ENCODE peak calls at places on chromosomes 5 and 9, in seven cellular contexts. Y is GM13977, J is OCI-LY7, F is PC-9, R is cardiac muscle cell, A is tibial nerve, P is RWPE1. O is an unnamed sample.
A peak's percentile ranks its signal among the peaks of the same experiment; 100 is the strongest.

GRCh38 chr5:93594591-93595419 is 11.8 kb downstream of the NR2F1 start:
- DNase-seq in F (no peak), P (no peak), A (no peak), R (no peak), Y (no peak), J (no peak), O (no peak)

GRCh38 chr9:125909497-125909896 is 162.3 kb downstream of the PBX3 start:
- DNase-seq in A (no peak), R (no peak), F (no peak), Y (no peak), P (no peak), J (no peak), O (no peak)

GRCh38 chr5:170110403-170111087 is 4.8 kb downstream of the FOXI1 start:
- DNase-seq in F (no peak), R (no peak), Y (no peak), J (no peak), A (no peak), P (no peak), O (no peak)

GRCh38 chr5:150734579-150735384 is 24.0 kb downstream of the DCTN4 start:
- DNase-seq in F (no peak), Y (peak; percentile 17), A (peak; percentile 33), P (no peak), R (no peak), J (peak; percentile 14), O (no peak)

GRCh38 chr9:112112519-112112918 is 62.6 kb downstream of the SUSD1 start:
- DNase-seq in Y (no peak), A (no peak), R (peak; percentile 72), P (peak; percentile 90), J (no peak), F (peak; percentile 97), O (no peak)

GRCh38 chr9:77284616-77285015 is 107.3 kb downstream of the VPS13A start:
- DNase-seq in Y (no peak), P (no peak), R (no peak), F (no peak), J (no peak), A (no peak), O (no peak)

GRCh38 chr9:129221233-129221632 is 43.2 kb upstream of the IER5L start:
- DNase-seq in J (peak; percentile 72), R (no peak), F (no peak), A (no peak), Y (peak; percentile 48), P (no peak), O (no peak)

GRCh38 chr5:91219803-91220371 is 163.2 kb downstream of the ARRDC3 start:
- DNase-seq in Y (peak; percentile 21), F (no peak), J (peak; percentile 27), A (no peak), R (peak; percentile 72), P (no peak), O (no peak)

GRCh38 chr5:133041910-133042309 is 9.9 kb upstream of the HSPA4 start:
- DNase-seq in P (no peak), A (no peak), J (no peak), Y (no peak), F (no peak), R (peak; percentile 34), O (no peak)

GRCh38 chr5:101080485-101081240 is 177.6 kb upstream of the ST8SIA4 start:
- DNase-seq in A (peak; percentile 23), J (no peak), P (no peak), R (peak; percentile 19), F (no peak), Y (no peak), O (no peak)

GRCh38 chr5:76104027-76104426 is 20.8 kb downstream of the SV2C start:
- DNase-seq in A (no peak), P (peak; percentile 41), R (peak; percentile 20), J (peak; percentile 20), F (no peak), Y (no peak), O (no peak)

GRCh38 chr5:168055141-168055680 is 236.2 kb upstream of the WWC1 start:
- DNase-seq in J (no peak), A (no peak), P (no peak), R (no peak), F (no peak), Y (no peak), O (no peak)

GRCh38 chr5:8842906-8843590 is 702.8 kb downstream of the SEMA5A start:
- DNase-seq in A (peak; percentile 35), R (peak; percentile 58), Y (peak; percentile 22), J (no peak), F (no peak), P (no peak), O (no peak)

GRCh38 chr5:109844695-109845094 is 155.0 kb downstream of the MAN2A1 start:
- DNase-seq in P (no peak), R (peak; percentile 42), J (no peak), Y (no peak), F (no peak), A (no peak), O (no peak)

GRCh38 chr5:108989761-108990392 is 242.2 kb downstream of the FER start:
- DNase-seq in F (no peak), P (no peak), R (no peak), A (no peak), Y (no peak), J (no peak), O (no peak)

GRCh38 chr5:38382898-38383297 is 124.5 kb downstream of the EGFLAM start:
- DNase-seq in P (peak; percentile 82), J (peak; percentile 68), F (peak; percentile 58), R (peak; percentile 77), A (peak; percentile 78), Y (peak; percentile 57), O (no peak)

GRCh38 chr5:172078726-172079345 is 72.4 kb upstream of the FBXW11 start:
- DNase-seq in Y (no peak), J (no peak), F (no peak), P (no peak), A (peak; percentile 64), R (peak; percentile 75), O (no peak)

GRCh38 chr5:23013395-23013994 is 160.4 kb upstream of the CDH12 start:
- DNase-seq in R (no peak), J (no peak), A (no peak), P (no peak), Y (no peak), F (no peak), O (no peak)

GRCh38 chr5:173763410-173763809 is 124.7 kb upstream of the CPEB4 start:
- DNase-seq in Y (no peak), J (no peak), A (no peak), F (no peak), P (no peak), R (no peak), O (no peak)

GRCh38 chr9:134128727-134129679 is 6.9 kb upstream of the WDR5 start:
- DNase-seq in J (peak; percentile 66), R (no peak), Y (no peak), P (no peak), F (no peak), A (peak; percentile 34), O (no peak)

GRCh38 chr5:11075010-11075860 is 314.2 kb upstream of the DAP start:
- DNase-seq in A (no peak), P (no peak), Y (no peak), J (no peak), R (no peak), F (no peak), O (no peak)

GRCh38 chr9:89877051-89878002 is 272.5 kb downstream of the GADD45G start:
- DNase-seq in F (no peak), J (no peak), A (no peak), P (no peak), Y (no peak), R (no peak), O (no peak)

GRCh38 chr5:146208916-146209522 is 5.6 kb downstream of the RBM27 start:
- DNase-seq in A (no peak), R (no peak), J (peak; percentile 13), P (no peak), F (no peak), Y (no peak), O (no peak)

GRCh38 chr9:96856363-96857286 is 2.3 kb upstream of the ZNF782 start:
- DNase-seq in Y (peak; percentile 48), R (peak; percentile 81), P (peak; percentile 64), A (no peak), J (peak; percentile 76), F (peak; percentile 47), O (no peak)

DNA sequence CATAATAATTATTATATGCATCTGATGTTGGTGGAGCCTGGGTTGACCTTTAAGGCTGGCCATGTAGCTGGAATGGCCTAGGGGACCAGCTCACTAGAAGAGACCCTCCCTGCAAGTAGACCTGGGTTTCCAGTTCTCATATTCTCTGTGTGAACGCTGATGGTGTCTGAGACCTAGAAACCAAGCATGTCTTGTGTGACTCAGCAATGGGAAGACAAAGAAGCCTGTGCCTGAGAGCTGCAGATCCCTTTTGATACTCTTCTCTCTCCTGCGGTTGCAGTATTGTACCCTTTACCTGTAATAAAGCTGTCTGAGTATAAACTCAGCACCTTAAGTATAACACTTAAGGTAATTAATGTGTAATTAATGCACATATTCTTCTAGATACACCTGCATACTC is 22.2 kb downstream of the C9orf152 start:
- DNase-seq in A (no peak), F (no peak), Y (no peak), R (no peak), P (no peak), J (no peak), O (no peak)
- TF ChIP-seq CTCF in A (no peak), F (no peak), Y (no peak), R (no peak), P (no peak), J (no peak), O (no peak)

GRCh38 chr5:163809480-163809879 is 304.1 kb downstream of the MAT2B start:
- DNase-seq in J (peak; percentile 45), Y (no peak), P (no peak), R (peak; percentile 42), F (no peak), A (no peak), O (no peak)
- TF ChIP-seq CTCF in J (peak; percentile 69), Y (no peak), P (no peak), R (peak; percentile 15), F (no peak), A (no peak), O (no peak)

DNA sequence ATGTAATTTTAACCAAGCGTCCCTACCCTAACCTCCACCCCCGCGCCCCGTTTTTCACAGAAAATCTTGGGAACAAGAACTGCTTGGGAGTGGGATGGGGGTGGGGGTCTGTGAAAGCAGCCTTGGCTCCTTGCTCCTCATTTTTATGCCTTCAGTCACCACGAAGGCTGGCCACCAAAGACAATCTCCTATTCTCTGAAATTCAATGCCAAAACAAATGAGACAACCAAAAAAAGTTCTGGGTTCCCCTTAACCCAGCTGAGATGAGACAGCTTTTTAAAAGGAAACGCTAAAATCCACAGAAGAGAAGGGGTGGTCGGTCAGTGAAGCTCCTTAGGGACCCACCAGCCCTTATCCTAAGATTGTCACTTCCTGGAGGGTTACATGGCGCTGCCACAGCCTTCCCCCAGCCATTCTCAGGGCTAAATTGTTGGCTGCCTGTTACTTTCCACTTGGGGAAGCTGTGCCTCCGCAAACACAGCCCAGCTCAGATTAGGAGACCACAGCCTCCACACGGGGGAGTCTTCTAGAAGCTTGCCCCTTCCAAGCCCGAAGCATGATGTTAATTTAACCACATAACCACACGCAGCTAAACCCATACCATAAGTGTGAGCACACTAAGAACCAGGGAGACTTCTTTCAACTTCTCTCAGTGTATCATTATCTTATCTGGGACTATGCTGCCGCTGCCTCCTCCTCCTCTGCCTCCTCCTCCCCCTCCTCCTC is 136.3 kb downstream of the FOXD1 start:
- DNase-seq in P (no peak), R (peak; percentile 94), Y (no peak), A (peak; percentile 53), F (no peak), J (peak; percentile 4), O (no peak)
- TF ChIP-seq CTCF in P (no peak), R (peak; percentile 60), Y (peak; percentile 3), A (no peak), F (no peak), J (no peak), O (peak; percentile 8)

GRCh38 chr9:10371824-10372223 is 241.0 kb downstream of the PTPRD start:
- DNase-seq in P (no peak), F (no peak), A (no peak), J (no peak), R (no peak), Y (no peak), O (no peak)

GRCh38 chr9:10366171-10366779 is 246.5 kb downstream of the PTPRD start:
- DNase-seq in Y (peak; percentile 10), A (peak; percentile 12), P (peak; percentile 9), J (peak; percentile 28), R (peak; percentile 40), F (no peak), O (no peak)
- TF ChIP-seq CTCF in Y (peak; percentile 74), A (peak; percentile 28), P (peak; percentile 74), J (peak; percentile 91), R (peak; percentile 56), F (peak; percentile 66), O (peak; percentile 91)

O was measured in D721Med.